ENCODE peak calls at places on chromosomes 6 and 20, in ten cellular contexts. K is ovary, Y is coronary artery, R is tibial nerve, E is astrocyte of the spinal cord, J is AG04450, G is fibroblast of mammary gland, L is heart left ventricle, P is MM.1S, W is A673. S is an unnamed sample.

GRCh38 chr6:137903274-137903932 is 36.3 kb downstream of the TNFAIP3 start:
- DNase-seq in R (no peak), Y (no peak), G (no peak), E (no peak), J (no peak), K (no peak), P (no peak), W (no peak), L (no peak), S (no peak)

GRCh38 chr20:2122921-2123320 is 21.3 kb downstream of the STK35 start:
- DNase-seq in L (peak; percentile 58), P (no peak), E (peak; percentile 65), J (peak; percentile 81), K (peak; percentile 37), W (no peak), R (no peak), Y (no peak), G (peak; percentile 90), S (peak; percentile 84)

GRCh38 chr6:20252311-20252710 is 40.0 kb upstream of the MBOAT1 start:
- DNase-seq in E (no peak), R (no peak), P (no peak), W (no peak), L (no peak), J (no peak), G (peak; percentile 5), Y (no peak), K (no peak), S (no peak)

GRCh38 chr20:51326241-51326819 is 216.2 kb downstream of the NFATC2 start:
- DNase-seq in R (no peak), P (peak; percentile 51), L (no peak), W (peak; percentile 28), K (no peak), G (peak; percentile 75), J (no peak), Y (no peak), E (no peak), S (peak; percentile 30)

GRCh38 chr6:109059591-109060021 is 35.0 kb downstream of the SESN1 start:
- DNase-seq in W (no peak), E (peak; percentile 33), Y (no peak), G (peak; percentile 62), J (no peak), K (no peak), L (no peak), P (peak; percentile 48), R (no peak), S (peak; percentile 41)

GRCh38 chr20:31718952-31719643 is 3.6 kb downstream of the BCL2L1 start:
- DNase-seq in P (peak; percentile 49), J (no peak), Y (no peak), W (no peak), K (no peak), G (no peak), R (no peak), L (no peak), E (no peak), S (no peak)

GRCh38 chr20:3276400-3277015 is 37.5 kb upstream of the SLC4A11 start:
- DNase-seq in Y (no peak), J (no peak), E (no peak), W (no peak), G (peak; percentile 39), P (peak; percentile 25), L (no peak), K (no peak), R (no peak), S (peak; percentile 40)

GRCh38 chr6:1608976-1609661 is 596 bp upstream of the FOXC1 start:
- DNase-seq in K (peak; percentile 74), W (no peak), J (no peak), E (peak; percentile 20), P (no peak), L (no peak), Y (peak; percentile 89), G (no peak), R (peak; percentile 17), S (no peak)

GRCh38 chr6:154615483-154616025 is 105.1 kb upstream of the CNKSR3 start:
- DNase-seq in G (peak; percentile 22), J (peak; percentile 32), E (peak; percentile 75), L (peak; percentile 65), R (peak; percentile 19), K (peak; percentile 43), Y (peak; percentile 74), W (peak; percentile 85), P (no peak), S (peak; percentile 84)

GRCh38 chr6:3746119-3746691 is 5.3 kb downstream of the PXDC1 start:
- DNase-seq in Y (no peak), G (no peak), L (no peak), J (no peak), P (no peak), E (no peak), K (no peak), W (no peak), R (no peak), S (no peak)

GRCh38 chr6:169174516-169175359 is 78.9 kb downstream of the THBS2 start:
- DNase-seq in K (no peak), P (no peak), R (no peak), Y (peak; percentile 69), E (no peak), W (no peak), G (no peak), L (no peak), J (no peak), S (no peak)

GRCh38 chr20:33262658-33263065 is 20.4 kb upstream of the BPIFB1 start:
- DNase-seq in R (no peak), G (peak; percentile 55), K (no peak), E (peak; percentile 37), L (no peak), Y (no peak), P (no peak), J (peak; percentile 6), W (peak; percentile 43), S (peak; percentile 54)

GRCh38 chr6:9139762-9140161 is 704.4 kb upstream of the SLC35B3 start:
- DNase-seq in J (peak; percentile 34), K (peak; percentile 24), R (no peak), W (no peak), P (no peak), L (no peak), Y (no peak), G (peak; percentile 56), E (peak; percentile 58), S (no peak)

GRCh38 chr20:63966944-63967322 is 2.8 kb downstream of the ZNF512B start:
- DNase-seq in Y (no peak), P (no peak), K (peak; percentile 27), E (no peak), G (no peak), R (no peak), W (no peak), J (no peak), L (no peak), S (no peak)

GRCh38 chr6:157650261-157650640 is 172.8 kb upstream of the SNX9 start:
- DNase-seq in Y (no peak), R (no peak), E (no peak), W (no peak), P (no peak), G (no peak), L (peak; percentile 59), K (peak; percentile 58), J (no peak), S (no peak)

GRCh38 chr6:143657809-143658208 is 20.0 kb upstream of the PHACTR2 start:
- DNase-seq in Y (no peak), K (no peak), J (no peak), W (no peak), P (no peak), E (no peak), G (no peak), L (no peak), R (no peak), S (no peak)

GRCh38 chr20:16444056-16444777 is 129.0 kb downstream of the KIF16B start:
- DNase-seq in G (peak; percentile 41), P (no peak), W (no peak), L (peak; percentile 33), J (no peak), K (no peak), E (no peak), R (no peak), Y (no peak), S (peak; percentile 53)

DNA sequence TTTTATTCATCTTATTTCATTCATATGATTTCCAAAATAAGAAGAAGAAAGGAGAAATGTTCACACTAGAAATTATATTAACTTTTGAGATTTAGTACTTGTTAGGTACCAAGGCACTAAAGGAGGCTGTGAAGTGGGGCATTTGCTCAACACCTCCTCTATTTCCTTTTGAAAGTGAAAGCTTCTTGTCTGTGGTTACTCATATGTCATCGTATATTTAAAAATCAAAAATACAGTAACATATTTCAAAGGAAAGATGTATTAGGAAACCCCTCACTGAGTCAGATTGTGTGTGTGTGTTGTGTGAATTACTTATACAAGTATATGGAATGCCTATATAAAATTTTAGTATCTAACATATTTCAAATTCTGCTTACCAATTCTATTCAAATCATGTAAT is 70.8 kb downstream of the PACRG start:
- DNase-seq in K (no peak), G (peak; percentile 5), E (no peak), P (peak; percentile 6), Y (no peak), L (no peak), J (no peak), R (no peak), W (no peak), S (no peak)
- H3K4me3 ChIP-seq in K (no peak overlapping the region), G (no peak overlapping the region), E (no peak overlapping the region), P (no peak overlapping the region), Y (no peak overlapping the region), L (no peak overlapping the region), J (no peak overlapping the region), R (no peak overlapping the region), W (no peak overlapping the region), S (no peak overlapping the region)

DNA sequence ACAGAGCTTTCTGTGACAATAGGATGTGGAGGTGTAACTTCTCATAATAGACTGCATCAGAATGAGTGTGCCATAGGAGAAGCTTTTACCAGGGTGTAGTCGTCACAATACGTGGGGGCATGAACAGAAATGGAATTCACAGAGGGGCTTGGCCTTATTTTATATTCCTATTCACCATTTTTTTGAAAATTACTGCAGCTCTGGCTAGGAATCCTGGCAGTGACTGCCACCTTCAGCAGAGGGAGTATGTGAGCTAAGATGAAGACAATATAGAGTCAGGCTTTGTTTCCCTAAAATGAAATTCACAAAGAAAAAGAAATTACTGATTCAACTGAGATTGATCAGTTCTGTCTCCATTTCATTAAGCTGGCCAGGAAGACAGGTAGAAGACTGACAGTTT is 13.9 kb downstream of the TOMM6 start:
- DNase-seq in L (no peak), R (no peak), J (no peak), G (peak; percentile 28), W (no peak), E (peak; percentile 47), P (no peak), Y (no peak), K (no peak), S (peak; percentile 18)
- TF ChIP-seq CTCF in L (peak; percentile 26), R (no peak), J (peak; percentile 81), G (peak; percentile 61), W (peak; percentile 49), E (peak; percentile 79), P (peak; percentile 36), Y (no peak), K (no peak), S (peak; percentile 63)

GRCh38 chr20:61251529-61252393 is at the start of gene CDH4:
- DNase-seq in W (peak; percentile 22), Y (no peak), K (no peak), J (no peak), E (no peak), L (no peak), P (no peak), G (no peak), R (no peak), S (peak; percentile 8)
- H3K4me3 ChIP-seq in W (peak within 1 kb of the TSS; percentile 62), Y (peak within 1 kb of the TSS; percentile 63), K (no peak within 1 kb of the TSS), J (peak within 1 kb of the TSS; percentile 65), E (peak within 1 kb of the TSS; percentile 53), L (peak within 1 kb of the TSS; percentile 42), P (no peak within 1 kb of the TSS), G (peak within 1 kb of the TSS; percentile 40), R (peak within 1 kb of the TSS; percentile 22), S (peak within 1 kb of the TSS; percentile 59)

GRCh38 chr6:36873612-36874011 is 991 bp downstream of the PPIL1 start:
- DNase-seq in P (peak; percentile 32), W (no peak), K (no peak), R (no peak), J (no peak), E (no peak), L (no peak), Y (no peak), G (no peak), S (no peak)
- TF ChIP-seq CTCF in P (peak; percentile 39), W (no peak), K (no peak), R (no peak), J (no peak), E (peak; percentile 15), L (no peak), Y (no peak), G (no peak), S (peak; percentile 16)

S was measured in fibroblast of villous mesenchyme.